ENCODE peak calls at places on chromosomes 11 and 22, in ten cellular contexts. K is tibial artery; Z is uterus; O is CD4-positive, CD25-positive, alpha-beta regulatory T cell; U is CD4-positive, alpha-beta memory T cell; R is HCT116; J is RWPE2; Q is CD8-positive, alpha-beta memory T cell; I is heart left ventricle; H is pancreas. N is an unnamed sample.

GRCh38 chr11:36306888-36307287 is 10.8 kb downstream of the PRR5L start:
- DNase-seq in Q (no peak), Z (no peak), H (no peak), R (peak; percentile 27), K (no peak), U (no peak), J (no peak), I (no peak), O (no peak), N (no peak)

GRCh38 chr22:36921309-36922096 is 8.1 kb downstream of the CSF2RB start:
- DNase-seq in Z (no peak), O (no peak), Q (no peak), J (no peak), U (no peak), H (no peak), K (no peak), I (no peak), R (no peak), N (no peak)

GRCh38 chr11:64320556-64320955 is 2.6 kb downstream of the PRDX5 start:
- DNase-seq in Z (no peak), K (no peak), U (no peak), Q (no peak), I (no peak), J (peak; percentile 31), H (no peak), R (no peak), O (no peak), N (no peak)

GRCh38 chr22:20551805-20552449 is 44.5 kb downstream of the MED15 start:
- DNase-seq in O (peak; percentile 36), U (no peak), I (peak; percentile 40), K (peak; percentile 85), H (no peak), J (no peak), Q (no peak), R (no peak), Z (peak; percentile 43), N (peak; percentile 33)

GRCh38 chr11:125376856-125377255 is 119.2 kb downstream of the FEZ1 start:
- DNase-seq in I (no peak), Z (no peak), H (no peak), Q (no peak), U (no peak), O (no peak), K (no peak), J (no peak), R (no peak), N (no peak)

GRCh38 chr11:73383249-73384126 is 7.3 kb downstream of the RELT start:
- DNase-seq in Z (no peak), U (no peak), H (no peak), R (no peak), J (no peak), K (no peak), Q (no peak), I (no peak), O (no peak), N (no peak)

GRCh38 chr11:61747389-61748285 is 4.8 kb upstream of the MYRF start:
- DNase-seq in I (peak; percentile 71), J (no peak), Z (peak; percentile 75), R (peak; percentile 48), Q (no peak), U (no peak), H (peak; percentile 94), O (peak; percentile 19), K (peak; percentile 82), N (peak; percentile 92)

GRCh38 chr11:38824573-38824972 is 2226.5 kb upstream of the RAG2 start:
- DNase-seq in O (no peak), R (no peak), I (no peak), Z (no peak), H (no peak), K (no peak), Q (no peak), J (no peak), U (no peak), N (no peak)

GRCh38 chr11:45662665-45663485 is 2.5 kb downstream of the CHST1 start:
- DNase-seq in K (no peak), U (no peak), I (no peak), Q (no peak), O (no peak), J (no peak), R (no peak), Z (no peak), H (no peak), N (no peak)
- H3K27me3 ChIP-seq in K (peaks cover 52% of the 10 kb centered on the region), U (peaks cover 26% of the 10 kb centered on the region), I (peaks cover 6% of the 10 kb centered on the region), Q (peaks cover 45% of the 10 kb centered on the region), O (no peaks in the 10 kb centered on the region), J (peaks cover 65% of the 10 kb centered on the region), R (peaks cover 12% of the 10 kb centered on the region), Z (no peaks in the 10 kb centered on the region), H (no peaks in the 10 kb centered on the region), N (no peaks in the 10 kb centered on the region)

DNA sequence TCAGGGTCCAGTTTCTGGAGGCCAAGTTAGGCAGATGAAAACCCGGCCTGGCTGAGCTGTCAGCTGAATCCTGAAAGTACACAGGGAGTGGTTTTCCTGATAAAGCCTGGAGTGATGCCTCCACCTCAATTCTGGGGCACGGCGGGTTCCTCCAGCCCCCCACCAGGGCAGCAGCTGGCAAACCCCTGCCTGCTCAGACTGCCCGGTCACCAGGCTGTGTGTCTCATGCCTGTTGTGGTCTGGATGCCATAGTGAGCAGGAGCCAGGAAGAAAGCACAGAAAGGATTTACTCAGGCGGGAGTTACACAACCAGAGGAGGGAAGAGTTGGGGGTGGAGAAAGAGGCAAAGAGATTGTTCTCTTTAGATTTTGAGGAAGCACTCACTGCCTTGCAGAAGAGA is 119.9 kb upstream of the RASSF10 start:
- DNase-seq in O (no peak), J (no peak), Q (no peak), Z (peak; percentile 36), R (no peak), H (no peak), I (peak; percentile 33), U (no peak), K (peak; percentile 89), N (peak; percentile 59)
- H3K27ac ChIP-seq in O (no peak overlapping the region), J (peak overlapping the region; percentile 1), Q (no peak overlapping the region), Z (peak overlapping the region; percentile 67), R (no peak overlapping the region), H (no peak overlapping the region), I (peak overlapping the region; percentile 72), U (no peak overlapping the region), K (peak overlapping the region; percentile 83), N (no peak overlapping the region)

GRCh38 chr11:67262731-67263675 is 3.3 kb upstream of the GRK2 start:
- DNase-seq in O (peak; percentile 71), Z (peak; percentile 80), J (peak; percentile 81), I (peak; percentile 84), K (peak; percentile 88), H (peak; percentile 92), Q (peak; percentile 60), R (peak; percentile 39), U (peak; percentile 67), N (peak; percentile 75)
- H3K4me1 ChIP-seq in O (peaks cover 34% of the 10 kb centered on the region), Z (peaks cover 7% of the 10 kb centered on the region), J (peaks cover 21% of the 10 kb centered on the region), I (peaks cover 16% of the 10 kb centered on the region), K (peaks cover 45% of the 10 kb centered on the region), H (peaks cover 8% of the 10 kb centered on the region), Q (peaks cover 34% of the 10 kb centered on the region), R (peaks cover 14% of the 10 kb centered on the region), U (peaks cover 33% of the 10 kb centered on the region), N (peaks cover 14% of the 10 kb centered on the region)

DNA sequence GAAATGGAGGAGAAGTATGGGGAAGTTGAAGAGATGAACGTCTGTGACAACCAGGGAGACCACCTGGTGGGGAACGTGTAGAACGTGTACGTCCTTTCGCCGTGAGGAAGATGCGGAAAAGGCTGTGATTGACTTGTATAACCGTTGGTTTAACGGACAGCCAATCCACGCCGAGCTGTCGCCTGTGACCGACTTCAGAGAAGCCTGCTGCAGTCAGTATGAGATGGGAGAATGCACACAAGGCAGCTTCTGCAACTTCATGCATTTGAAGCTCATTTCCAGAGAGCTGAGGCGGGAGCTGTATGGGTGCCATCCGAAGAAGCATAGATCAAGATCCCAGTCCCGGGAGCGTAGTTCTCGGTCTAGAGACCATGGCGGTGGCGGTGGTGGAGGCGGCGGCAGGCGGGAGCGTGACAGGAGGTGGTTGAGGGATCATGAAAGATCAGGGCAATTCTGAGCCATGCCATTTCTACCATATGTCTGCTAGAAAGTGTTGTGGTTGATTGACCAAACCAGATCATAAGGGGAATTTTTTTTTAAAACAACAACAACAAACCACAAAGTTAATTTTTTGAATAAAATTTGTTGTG is 36.8 kb upstream of the PHOX2A start:
- DNase-seq in Q (no peak), Z (no peak), U (no peak), R (no peak), K (no peak), H (no peak), O (no peak), I (no peak), J (no peak), N (no peak)
- H3K27me3 ChIP-seq in Q (peaks cover 10% of the 10 kb centered on the region), Z (peaks cover 8% of the 10 kb centered on the region), U (no peaks in the 10 kb centered on the region), R (no peaks in the 10 kb centered on the region), K (peaks cover 3% of the 10 kb centered on the region), H (no peaks in the 10 kb centered on the region), O (peaks cover 20% of the 10 kb centered on the region), I (no peaks in the 10 kb centered on the region), J (no peaks in the 10 kb centered on the region), N (no peaks in the 10 kb centered on the region)

N was measured in ovary.